ENCODE peak calls at places on chromosome 9, in five cellular contexts. E is psoas muscle, H is HL-60, G is AG04450, B is ovary. R is an unnamed sample.

GRCh38 chr9:119801311-119801710 is 432.1 kb upstream of the BRINP1 start:
- DNase-seq in E (no peak), B (no peak), G (no peak), H (no peak), R (no peak)

GRCh38 chr9:68825755-68826500 is 120.9 kb downstream of the PIP5K1B start:
- DNase-seq in B (no peak), H (no peak), G (no peak), E (no peak), R (no peak)

GRCh38 chr9:86186696-86187095 is 72.8 kb downstream of the C9orf153 start:
- DNase-seq in G (no peak), E (no peak), B (no peak), H (no peak), R (no peak)

GRCh38 chr9:110115341-110115820 is 92.6 kb downstream of the C9orf152 start:
- DNase-seq in B (no peak), E (peak), H (no peak), G (no peak), R (no peak)

GRCh38 chr9:1732670-1733069 is 282.5 kb upstream of the SMARCA2 start:
- DNase-seq in H (no peak), E (no peak), B (no peak), G (no peak), R (no peak)

GRCh38 chr9:32954642-32955041 is 46.8 kb downstream of the APTX start:
- DNase-seq in G (no peak), E (no peak), B (no peak), H (no peak), R (no peak)

GRCh38 chr9:36929350-36929675 is 104.8 kb downstream of the PAX5 start:
- DNase-seq in H (no peak), B (no peak), G (no peak), E (no peak), R (no peak)

GRCh38 chr9:8850916-8851315 is 1051.3 kb upstream of the DMAC1 start:
- DNase-seq in E (no peak), B (no peak), G (no peak), H (no peak), R (no peak)

GRCh38 chr9:111622626-111623025 is 8.5 kb upstream of the DNAJC25 start:
- DNase-seq in B (no peak), E (peak), H (no peak), G (no peak), R (no peak)

GRCh38 chr9:4117835-4118610 is 181.8 kb downstream of the GLIS3 start:
- DNase-seq in G (no peak), E (peak), B (peak), H (peak), R (peak)

GRCh38 chr9:83062653-83063527 is at the start of gene RASEF:
- DNase-seq in B (peak), G (no peak), E (peak), H (no peak), R (no peak)

GRCh38 chr9:75979362-75979761 is 88.9 kb downstream of the PCSK5 start:
- DNase-seq in G (no peak), H (peak), E (no peak), B (no peak), R (no peak)

GRCh38 chr9:75976549-75976948 is 86.1 kb downstream of the PCSK5 start:
- DNase-seq in B (no peak), H (no peak), G (no peak), E (no peak), R (no peak)

DNA sequence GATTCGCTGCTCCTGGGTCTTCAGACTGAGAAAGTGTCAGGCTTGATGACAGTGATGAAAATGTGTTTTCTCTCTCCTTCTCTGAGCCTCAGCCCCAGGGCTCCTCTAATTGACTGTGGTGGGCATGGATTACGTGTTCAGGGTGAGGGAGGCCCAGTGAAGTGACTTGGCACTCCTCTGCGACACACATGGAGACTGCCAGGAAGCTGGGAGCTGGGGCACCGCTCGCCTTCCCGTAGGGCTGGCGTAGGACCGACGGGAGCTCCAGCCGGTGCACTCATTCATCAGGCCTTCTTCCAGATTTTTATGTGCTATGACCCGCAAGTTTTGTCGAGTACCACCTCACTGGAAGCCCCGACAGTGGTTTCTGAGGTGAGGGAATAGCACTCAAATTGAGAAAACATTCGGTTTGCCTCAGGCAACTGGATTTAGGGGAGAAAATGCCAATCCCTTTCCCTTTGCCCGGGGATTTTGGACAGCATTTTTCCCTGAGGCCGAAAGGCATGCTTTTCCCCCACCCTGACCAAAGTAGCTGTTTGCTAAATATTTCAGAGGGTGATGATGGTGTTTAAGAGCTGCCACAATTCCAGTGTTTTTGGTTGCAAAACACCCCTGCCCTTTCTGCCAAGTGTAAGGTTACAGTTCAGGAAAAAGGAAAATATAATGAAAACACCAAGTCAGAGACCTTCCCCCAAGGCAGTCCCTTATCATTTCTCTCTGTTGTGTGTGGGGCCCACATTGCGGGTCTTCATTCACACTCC is 83.7 kb downstream of the PCSK5 start:
- DNase-seq in H (no peak), E (no peak), B (no peak), G (no peak), R (no peak)
- TF ChIP-seq CTCF in H (no peak), E (no peak), B (no peak), G (no peak), R (no peak)

GRCh38 chr9:135408676-135409254 is 70.8 kb upstream of the PPP1R26 start:
- DNase-seq in H (no peak), B (no peak), G (no peak), E (no peak), R (no peak)

GRCh38 chr9:135409286-135410200 is 70.0 kb upstream of the PPP1R26 start:
- DNase-seq in H (no peak), E (no peak), G (no peak), B (no peak), R (no peak)

GRCh38 chr9:135410421-135410820 is 69.2 kb upstream of the PPP1R26 start:
- DNase-seq in H (no peak), E (no peak), G (no peak), B (no peak), R (no peak)

GRCh38 chr9:135413086-135413375 is 66.6 kb upstream of the PPP1R26 start:
- DNase-seq in G (no peak), B (no peak), E (no peak), H (no peak), R (no peak)

DNA sequence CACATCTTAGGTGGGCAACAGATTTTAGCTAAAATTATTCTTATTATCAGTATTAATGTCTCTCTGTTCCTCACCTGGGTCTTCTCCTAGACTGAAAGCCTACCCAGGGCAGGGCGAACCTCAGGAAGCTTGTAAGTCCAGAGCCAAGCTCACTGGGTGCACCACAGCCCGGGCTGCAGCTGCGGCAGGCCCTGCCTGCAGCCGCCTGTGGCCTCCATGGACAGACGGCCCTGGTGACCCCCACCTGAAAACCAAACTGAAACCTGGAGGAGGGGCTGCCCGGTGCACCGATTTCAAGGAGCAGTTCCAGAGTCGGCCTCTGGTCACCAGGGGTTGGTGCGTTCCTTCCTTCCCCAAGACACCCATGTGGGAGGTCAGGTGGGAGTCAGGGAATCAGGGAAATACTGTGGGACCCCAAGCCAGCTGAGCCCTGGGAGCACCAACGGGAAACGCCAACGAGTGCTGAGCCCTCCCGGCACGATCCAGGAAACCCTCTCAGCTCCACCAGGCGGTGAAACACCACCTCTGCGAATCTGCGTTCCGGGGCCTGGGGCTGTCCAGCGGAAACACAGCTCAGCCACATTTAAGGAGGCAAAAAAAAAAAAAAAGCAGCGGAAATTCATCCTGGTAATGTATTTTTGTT is 68.6 kb upstream of the PPP1R26 start:
- DNase-seq in B (no peak), G (no peak), H (no peak), E (no peak), R (no peak)
- TF ChIP-seq CTCF in B (no peak), G (no peak), H (no peak), E (no peak), R (no peak)

GRCh38 chr9:91771027-91771426 is 179.0 kb downstream of the ROR2 start:
- DNase-seq in G (peak), H (no peak), B (peak), E (no peak), R (no peak)
- TF ChIP-seq CTCF in G (peak), H (no peak), B (peak), E (no peak), R (no peak)

GRCh38 chr9:88522360-88522759 is 12.6 kb upstream of the NXNL2 start:
- DNase-seq in B (no peak), G (no peak), E (no peak), H (no peak), R (no peak)
- TF ChIP-seq CTCF in B (no peak), G (no peak), E (no peak), H (no peak), R (no peak)

R was measured in GM10248.